ENCODE peak calls at places on chromosomes 13 and 19, in six cellular contexts. One of them, this sample, is unnamed.

GRCh38 chr19:10206226-10206873 is 11.6 kb upstream of the DNMT1 start:
- DNase-seq in PC-9: peak; percentile 91
- DNase-seq in heart left ventricle: no peak
- DNase-seq in uterus: no peak
- DNase-seq in body of pancreas: no peak
- DNase-seq in right lobe of liver: no peak
- DNase-seq in this sample: no peak

GRCh38 chr13:40130871-40131636 is 475.6 kb downstream of the COG6 start:
- DNase-seq in uterus: no peak
- DNase-seq in body of pancreas: no peak
- DNase-seq in heart left ventricle: no peak
- DNase-seq in right lobe of liver: no peak
- DNase-seq in PC-9: peak; percentile 66
- DNase-seq in this sample: no peak

GRCh38 chr13:112443191-112444000 is 67.2 kb downstream of the SPACA7 start:
- DNase-seq in heart left ventricle: no peak
- DNase-seq in right lobe of liver: no peak
- DNase-seq in body of pancreas: peak; percentile 40
- DNase-seq in PC-9: no peak
- DNase-seq in uterus: no peak
- DNase-seq in this sample: no peak

GRCh38 chr13:107216046-107216715 is 648.2 kb upstream of the ARGLU1 start:
- DNase-seq in heart left ventricle: no peak
- DNase-seq in uterus: no peak
- DNase-seq in right lobe of liver: no peak
- DNase-seq in body of pancreas: no peak
- DNase-seq in PC-9: no peak
- DNase-seq in this sample: no peak

GRCh38 chr19:45798995-45799517 is 6.4 kb upstream of the DMWD start:
- DNase-seq in heart left ventricle: no peak
- DNase-seq in right lobe of liver: no peak
- DNase-seq in PC-9: peak; percentile 58
- DNase-seq in body of pancreas: peak; percentile 78
- DNase-seq in uterus: peak; percentile 80
- DNase-seq in this sample: peak; percentile 76

GRCh38 chr19:45110811-45111210 is 17.8 kb downstream of the PPP1R37 start:
- DNase-seq in right lobe of liver: no peak
- DNase-seq in heart left ventricle: no peak
- DNase-seq in PC-9: no peak
- DNase-seq in uterus: no peak
- DNase-seq in body of pancreas: no peak
- DNase-seq in this sample: no peak

GRCh38 chr19:43465468-43466120 is at the start of gene LYPD3:
- DNase-seq in heart left ventricle: no peak
- DNase-seq in right lobe of liver: no peak
- DNase-seq in body of pancreas: peak; percentile 13
- DNase-seq in uterus: peak; percentile 49
- DNase-seq in PC-9: peak; percentile 91
- DNase-seq in this sample: no peak

GRCh38 chr13:21557995-21558394 is 46.0 kb downstream of the MICU2 start:
- DNase-seq in uterus: no peak
- DNase-seq in right lobe of liver: no peak
- DNase-seq in PC-9: no peak
- DNase-seq in body of pancreas: no peak
- DNase-seq in heart left ventricle: no peak
- DNase-seq in this sample: no peak

GRCh38 chr19:8115805-8116396 is 33.5 kb downstream of the FBN3 start:
- DNase-seq in right lobe of liver: no peak
- DNase-seq in body of pancreas: no peak
- DNase-seq in uterus: no peak
- DNase-seq in PC-9: no peak
- DNase-seq in heart left ventricle: no peak
- DNase-seq in this sample: no peak

GRCh38 chr13:51590966-51591627 is 6.8 kb downstream of the WDFY2 start:
- DNase-seq in body of pancreas: peak; percentile 46
- DNase-seq in uterus: peak; percentile 24
- DNase-seq in PC-9: peak; percentile 94
- DNase-seq in heart left ventricle: no peak
- DNase-seq in right lobe of liver: no peak
- DNase-seq in this sample: no peak

GRCh38 chr19:51721905-51722304 is 1.9 kb downstream of the HAS1 start:
- DNase-seq in body of pancreas: no peak
- DNase-seq in uterus: no peak
- DNase-seq in right lobe of liver: no peak
- DNase-seq in PC-9: no peak
- DNase-seq in heart left ventricle: no peak
- DNase-seq in this sample: no peak

DNA sequence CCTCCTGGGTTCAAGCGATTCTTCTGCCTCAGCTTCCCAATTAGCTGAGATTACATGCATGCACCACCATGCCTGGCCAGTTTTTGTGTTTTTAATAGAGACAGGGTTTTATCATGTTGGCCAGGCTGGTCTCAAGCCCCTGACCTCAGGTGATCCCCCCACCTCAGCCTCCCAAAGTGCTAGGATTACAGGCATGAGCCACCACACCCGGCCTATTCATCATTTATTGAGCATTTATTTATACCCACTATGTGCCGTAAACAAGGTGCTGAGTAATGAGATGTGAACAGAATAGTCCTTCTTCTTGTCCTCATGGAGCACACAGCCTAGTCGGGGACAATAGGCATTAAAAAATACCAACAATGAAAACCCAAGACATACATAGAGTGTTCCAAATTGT is 25.6 kb downstream of the ACTN4 start:
- DNase-seq in PC-9: no peak
- DNase-seq in body of pancreas: no peak
- DNase-seq in heart left ventricle: no peak
- DNase-seq in right lobe of liver: no peak
- DNase-seq in uterus: no peak
- DNase-seq in this sample: peak; percentile 12
- H3K4me1 ChIP-seq in PC-9: peaks cover 18% of the 10 kb centered on the region
- H3K4me1 ChIP-seq in body of pancreas: peaks cover 94% of the 10 kb centered on the region
- H3K4me1 ChIP-seq in heart left ventricle: peaks cover 52% of the 10 kb centered on the region
- H3K4me1 ChIP-seq in right lobe of liver: no peaks in the 10 kb centered on the region
- H3K4me1 ChIP-seq in uterus: no peaks in the 10 kb centered on the region
- H3K4me1 ChIP-seq in this sample: peaks cover 27% of the 10 kb centered on the region

GRCh38 chr19:34475026-34475974 is 6.3 kb upstream of the WTIP start:
- DNase-seq in body of pancreas: no peak
- DNase-seq in right lobe of liver: no peak
- DNase-seq in heart left ventricle: no peak
- DNase-seq in PC-9: peak; percentile 70
- DNase-seq in uterus: no peak
- DNase-seq in this sample: no peak
- H3K4me3 ChIP-seq in body of pancreas: no peak overlapping the region
- H3K4me3 ChIP-seq in right lobe of liver: no peak overlapping the region
- H3K4me3 ChIP-seq in heart left ventricle: no peak overlapping the region
- H3K4me3 ChIP-seq in PC-9: no peak overlapping the region
- H3K4me3 ChIP-seq in uterus: no peak overlapping the region
- H3K4me3 ChIP-seq in this sample: no peak overlapping the region

GRCh38 chr19:23547816-23548430 is 139.1 kb downstream of the ZNF675 start:
- DNase-seq in body of pancreas: no peak
- DNase-seq in heart left ventricle: no peak
- DNase-seq in uterus: no peak
- DNase-seq in right lobe of liver: no peak
- DNase-seq in PC-9: no peak
- DNase-seq in this sample: no peak
- H3K9me3 ChIP-seq in body of pancreas: no peaks in the 10 kb centered on the region
- H3K9me3 ChIP-seq in heart left ventricle: no peaks in the 10 kb centered on the region
- H3K9me3 ChIP-seq in uterus: no peaks in the 10 kb centered on the region
- H3K9me3 ChIP-seq in right lobe of liver: no peaks in the 10 kb centered on the region
- H3K9me3 ChIP-seq in PC-9: peaks cover 75% of the 10 kb centered on the region
- H3K9me3 ChIP-seq in this sample: no peaks in the 10 kb centered on the region

GRCh38 chr19:47096721-47097120 is 16.9 kb downstream of the ZC3H4 start:
- DNase-seq in PC-9: no peak
- DNase-seq in body of pancreas: peak; percentile 64
- DNase-seq in right lobe of liver: no peak
- DNase-seq in heart left ventricle: no peak
- DNase-seq in uterus: no peak
- DNase-seq in this sample: no peak
- H3K4me1 ChIP-seq in PC-9: peaks cover 42% of the 10 kb centered on the region
- H3K4me1 ChIP-seq in body of pancreas: peaks cover 73% of the 10 kb centered on the region
- H3K4me1 ChIP-seq in right lobe of liver: no peaks in the 10 kb centered on the region
- H3K4me1 ChIP-seq in heart left ventricle: no peaks in the 10 kb centered on the region
- H3K4me1 ChIP-seq in uterus: no peaks in the 10 kb centered on the region
- H3K4me1 ChIP-seq in this sample: no peaks in the 10 kb centered on the region

This sample was measured in aorta.